ENCODE peak calls at places on chromosomes 1 and 21, in four cellular contexts. M, D, I and X are unnamed samples.

GRCh38 chr1:180881806-180882509 is 30.7 kb upstream of the KIAA1614 start:
- DNase-seq in M (peak; percentile 71), D (no peak), I (no peak), X (no peak)

GRCh38 chr1:39317111-39317510 is 112.6 kb downstream of the MACF1 start:
- DNase-seq in M (no peak), D (no peak), I (no peak), X (no peak)

GRCh38 chr1:24709748-24710416 is 35.4 kb upstream of the CLIC4 start:
- DNase-seq in M (no peak), D (no peak), I (no peak), X (no peak)

GRCh38 chr1:236638935-236639334 is 34.6 kb upstream of the HEATR1 start:
- DNase-seq in M (no peak), D (no peak), I (no peak), X (no peak)

GRCh38 chr1:29754608-29755375 is 518.5 kb downstream of the PTPRU start:
- DNase-seq in M (no peak), D (no peak), I (no peak), X (no peak)

GRCh38 chr1:236893626-236894545 is 98.8 kb downstream of the MTR start:
- DNase-seq in M (no peak), D (no peak), I (no peak), X (no peak)

GRCh38 chr1:62676606-62677356 is 11.4 kb downstream of the DOCK7 start:
- DNase-seq in M (no peak), D (no peak), I (no peak), X (no peak)

GRCh38 chr1:186046437-186047233 is 312.4 kb downstream of the HMCN1 start:
- DNase-seq in M (no peak), D (no peak), I (no peak), X (no peak)

GRCh38 chr1:5907966-5908365 is 84.3 kb downstream of the NPHP4 start:
- DNase-seq in M (no peak), D (no peak), I (no peak), X (no peak)

GRCh38 chr1:32701951-32702598 is 495 bp downstream of the SYNC start:
- DNase-seq in M (no peak), D (no peak), I (peak; percentile 78), X (no peak)

GRCh38 chr1:52072291-52072690 is 16.2 kb downstream of the BTF3L4 start:
- DNase-seq in M (no peak), D (no peak), I (no peak), X (no peak)

GRCh38 chr1:224621813-224622682 is 5.9 kb downstream of the CNIH3 start:
- DNase-seq in M (peak; percentile 46), D (no peak), I (no peak), X (no peak)

GRCh38 chr1:3515774-3516480 is 61.5 kb downstream of the ARHGEF16 start:
- DNase-seq in M (no peak), D (no peak), I (no peak), X (no peak)

GRCh38 chr1:222283147-222283768 is 264.6 kb downstream of the HHIPL2 start:
- DNase-seq in M (no peak), D (no peak), I (no peak), X (no peak)

GRCh38 chr1:63731117-63732043 is 42.4 kb upstream of the ROR1 start:
- DNase-seq in M (peak; percentile 47), D (no peak), I (no peak), X (no peak)

GRCh38 chr1:91672601-91673161 is 172.0 kb downstream of the CDC7 start:
- DNase-seq in M (no peak), D (no peak), I (no peak), X (no peak)

GRCh38 chr1:67760030-67760821 is 73.0 kb downstream of the GNG12 start:
- DNase-seq in M (peak; percentile 88), D (peak; percentile 50), I (peak; percentile 66), X (no peak)

GRCh38 chr1:158833269-158833668 is 2.1 kb downstream of the MNDA start:
- DNase-seq in M (no peak), D (no peak), I (no peak), X (no peak)

GRCh38 chr1:232657426-232657825 is 27.5 kb upstream of the SIPA1L2 start:
- DNase-seq in M (no peak), D (no peak), I (no peak), X (no peak)

GRCh38 chr21:37423103-37423502 is 56.5 kb downstream of the DYRK1A start:
- DNase-seq in M (no peak), D (no peak), I (no peak), X (no peak)

GRCh38 chr1:203592156-203592555 is 34.5 kb upstream of the ATP2B4 start:
- DNase-seq in M (peak; percentile 82), D (peak; percentile 33), I (no peak), X (no peak)

GRCh38 chr21:15688016-15688415 is 41.8 kb upstream of the USP25 start:
- DNase-seq in M (no peak), D (no peak), I (no peak), X (no peak)

GRCh38 chr1:119772298-119772697 is 3.6 kb upstream of the HMGCS2 start:
- DNase-seq in M (no peak), D (no peak), I (no peak), X (no peak)

GRCh38 chr1:116415699-116416533 is 42.9 kb downstream of the ATP1A1 start:
- DNase-seq in M (no peak), D (peak; percentile 48), I (peak; percentile 59), X (no peak)

GRCh38 chr1:66570196-66570595 is 36.2 kb downstream of the SGIP1 start:
- DNase-seq in M (no peak), D (no peak), I (no peak), X (no peak)

GRCh38 chr1:54142146-54142900 is 10.5 kb downstream of the CDCP2 start:
- DNase-seq in M (no peak), D (no peak), I (no peak), X (no peak)

GRCh38 chr1:46244656-46245371 is 2.7 kb upstream of the RAD54L start:
- DNase-seq in M (no peak), D (no peak), I (no peak), X (no peak)

GRCh38 chr1:30046751-30047150 is 676.6 kb downstream of the MATN1 start:
- DNase-seq in M (no peak), D (no peak), I (no peak), X (no peak)

GRCh38 chr1:48471103-48471502 is 901 bp downstream of the SPATA6 start:
- DNase-seq in M (peak; percentile 9), D (no peak), I (no peak), X (no peak)

GRCh38 chr1:223001653-223002634 is 141.1 kb downstream of the TLR5 start:
- DNase-seq in M (no peak), D (no peak), I (no peak), X (no peak)

GRCh38 chr1:67540733-67541125 is 110.5 kb upstream of the SERBP1 start:
- DNase-seq in M (no peak), D (no peak), I (no peak), X (no peak)

GRCh38 chr1:12528021-12528852 is 89.8 kb downstream of the DHRS3 start:
- DNase-seq in M (peak; percentile 84), D (peak; percentile 65), I (peak; percentile 88), X (no peak)

DNA sequence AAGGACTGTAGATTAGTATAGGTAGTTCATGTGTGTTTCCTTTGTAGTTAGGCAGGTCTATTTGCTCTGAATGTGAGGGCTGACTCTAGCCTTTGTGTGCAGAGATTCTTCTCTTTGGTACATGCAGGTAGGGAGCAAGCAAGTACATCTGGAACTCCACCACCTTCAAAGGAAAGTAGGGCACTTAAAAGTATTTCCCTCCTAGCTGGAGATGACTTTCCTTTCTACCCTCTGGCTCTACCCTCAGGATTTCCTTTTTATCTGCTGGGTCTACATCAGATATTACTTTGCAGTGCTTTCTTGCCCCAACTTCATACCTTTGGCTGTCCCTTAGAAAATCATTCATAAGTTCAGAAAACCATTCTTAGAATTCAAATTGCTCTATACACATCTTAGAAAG is 91.7 kb upstream of the HIVEP3 start:
- DNase-seq in M (no peak), D (no peak), I (no peak), X (no peak)
- H3K4me1 ChIP-seq in M (no peaks in the 10 kb centered on the region), D (no peaks in the 10 kb centered on the region), I (peaks cover 4% of the 10 kb centered on the region), X (peaks cover 6% of the 10 kb centered on the region)

DNA sequence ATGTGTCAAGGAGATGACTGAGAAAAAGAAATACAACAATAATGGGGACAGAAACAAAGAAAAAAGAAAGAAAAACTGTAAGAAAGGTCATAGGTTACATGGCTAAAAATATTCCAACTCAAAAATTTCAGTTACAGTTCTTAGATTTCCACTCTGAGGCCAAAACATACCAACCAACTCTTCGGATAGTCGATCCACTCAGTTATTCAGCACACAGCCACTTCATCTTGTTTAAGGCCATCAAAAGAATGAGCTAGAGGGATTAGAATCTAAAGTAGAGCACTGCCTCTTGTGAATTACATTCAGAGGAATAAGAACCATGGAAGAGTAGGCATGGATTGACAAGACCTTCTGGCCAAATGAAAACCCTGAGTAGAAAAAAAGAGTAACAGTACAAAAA is 277.0 kb downstream of the MRPL39 start:
- DNase-seq in M (no peak), D (no peak), I (no peak), X (no peak)
- H3K9me3 ChIP-seq in M (no peaks in the 10 kb centered on the region), D (no peaks in the 10 kb centered on the region), I (no peaks in the 10 kb centered on the region), X (no peaks in the 10 kb centered on the region)

DNA sequence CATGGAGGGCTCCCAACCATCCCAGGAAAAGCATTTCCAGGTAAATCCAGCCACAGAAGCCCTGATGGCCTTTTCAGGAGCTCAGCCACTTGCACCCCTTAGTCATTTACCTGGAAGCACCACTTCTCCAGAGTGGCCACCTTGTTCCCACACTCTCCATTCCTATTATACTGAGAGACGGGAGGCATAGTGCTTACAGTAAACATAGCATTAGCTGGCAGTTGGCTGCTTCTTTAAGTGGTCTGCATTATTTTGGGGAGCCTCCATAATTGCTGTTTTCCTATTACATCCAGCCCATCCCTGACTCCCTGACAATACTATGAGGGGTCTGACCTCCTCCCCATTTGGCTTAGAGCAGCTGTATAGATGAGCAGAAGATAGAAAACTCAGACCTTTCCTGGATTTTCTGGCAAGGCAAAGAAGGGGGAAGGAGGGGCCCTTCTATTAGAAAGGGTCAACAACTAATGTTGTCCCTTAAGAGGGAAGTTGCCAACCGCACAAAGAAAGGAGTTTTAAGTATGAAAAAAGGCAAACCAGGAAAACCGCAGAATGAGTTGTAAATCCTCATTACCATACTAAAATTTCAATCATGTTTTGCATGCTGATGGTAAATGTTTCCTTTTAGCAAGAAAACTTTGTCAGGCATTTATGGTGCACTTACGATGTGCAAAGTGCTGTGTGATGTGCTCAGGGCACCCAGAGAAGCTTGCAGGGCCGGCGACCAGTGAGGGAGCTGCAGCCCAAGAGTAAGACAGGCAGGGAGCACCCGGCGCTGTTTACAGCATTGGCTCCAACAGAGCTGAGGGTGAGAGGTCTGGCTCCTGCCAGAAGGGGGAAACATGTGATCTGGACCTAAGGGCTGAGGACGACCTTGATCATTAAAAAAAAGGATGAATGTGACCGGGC is 167.3 kb downstream of the ZZZ3 start:
- DNase-seq in M (no peak), D (no peak), I (peak; percentile 73), X (no peak)
- H3K4me1 ChIP-seq in M (peaks cover 6% of the 10 kb centered on the region), D (peaks cover 3% of the 10 kb centered on the region), I (no peaks in the 10 kb centered on the region), X (no peaks in the 10 kb centered on the region)

GRCh38 chr21:20016431-20017005 is 981.7 kb upstream of the NCAM2 start:
- DNase-seq in M (no peak), D (no peak), I (no peak), X (no peak)
- H3K9me3 ChIP-seq in M (no peaks in the 10 kb centered on the region), D (no peaks in the 10 kb centered on the region), I (no peaks in the 10 kb centered on the region), X (no peaks in the 10 kb centered on the region)